ENCODE peak calls at places on chromosomes 1 and 21, in ten cellular contexts. G is CD4-positive, alpha-beta memory T cell; Q is dorsolateral prefrontal cortex; W is uterus; U is fibroblast of lung; L is small intestine; B is psoas muscle; N is cardiac muscle cell; E is kidney; J is prostate gland. D is an unnamed sample.

GRCh38 chr1:155591770-155592169 is 18.2 kb upstream of the MSTO1 start:
- DNase-seq in G (peak), Q (peak), W (no peak), U (peak), L (peak), B (no peak), N (peak), E (no peak), J (peak), D (no peak)

GRCh38 chr1:167564592-167564991 is 11.0 kb upstream of the CREG1 start:
- DNase-seq in G (no peak), Q (no peak), W (no peak), U (no peak), L (no peak), B (no peak), N (peak), E (no peak), J (no peak), D (no peak)

GRCh38 chr1:36089393-36090121 is 865 bp downstream of the ADPRS start:
- DNase-seq in G (no peak), Q (no peak), W (no peak), U (peak), L (peak), B (no peak), N (peak), E (no peak), J (no peak), D (no peak)

GRCh38 chr1:1398677-1399186 is 403 bp downstream of the CCNL2 start:
- DNase-seq in G (no peak), Q (no peak), W (no peak), U (no peak), L (no peak), B (no peak), N (no peak), E (no peak), J (no peak), D (no peak)

GRCh38 chr1:208681878-208682663 is 437.9 kb upstream of the PLXNA2 start:
- DNase-seq in G (no peak), Q (no peak), W (no peak), U (no peak), L (no peak), B (no peak), N (no peak), E (no peak), J (no peak), D (no peak)

GRCh38 chr1:59568158-59568935 is 246.4 kb upstream of the HOOK1 start:
- DNase-seq in G (no peak), Q (no peak), W (no peak), U (peak), L (no peak), B (no peak), N (peak), E (no peak), J (no peak), D (no peak)

GRCh38 chr1:47793563-47793962 is 203.6 kb downstream of the TRABD2B start:
- DNase-seq in G (no peak), Q (no peak), W (no peak), U (no peak), L (no peak), B (no peak), N (no peak), E (no peak), J (no peak), D (no peak)

GRCh38 chr1:58401991-58402390 is 144.5 kb downstream of the OMA1 start:
- DNase-seq in G (no peak), Q (peak), W (no peak), U (peak), L (no peak), B (no peak), N (peak), E (no peak), J (no peak), D (no peak)

GRCh38 chr1:7218210-7218832 is 433.1 kb downstream of the CAMTA1 start:
- DNase-seq in G (peak), Q (no peak), W (no peak), U (peak), L (peak), B (no peak), N (peak), E (no peak), J (no peak), D (no peak)

GRCh38 chr1:1425753-1426495 is 4.8 kb upstream of the ANKRD65 start:
- DNase-seq in G (no peak), Q (no peak), W (no peak), U (no peak), L (no peak), B (no peak), N (no peak), E (peak), J (no peak), D (no peak)

GRCh38 chr1:20124451-20125057 is 5.2 kb upstream of the PLA2G2D start:
- DNase-seq in G (no peak), Q (no peak), W (no peak), U (peak), L (peak), B (no peak), N (peak), E (no peak), J (peak), D (no peak)

GRCh38 chr21:32461503-32461902 is 49.0 kb downstream of the EVA1C start:
- DNase-seq in G (no peak), Q (no peak), W (no peak), U (no peak), L (no peak), B (no peak), N (no peak), E (no peak), J (no peak), D (no peak)

GRCh38 chr1:246032111-246032551 is 474.9 kb downstream of the SMYD3 start:
- DNase-seq in G (no peak), Q (peak), W (no peak), U (no peak), L (no peak), B (no peak), N (no peak), E (no peak), J (no peak), D (no peak)

GRCh38 chr1:67532452-67533216 is 102.4 kb upstream of the SERBP1 start:
- DNase-seq in G (peak), Q (peak), W (peak), U (peak), L (peak), B (no peak), N (peak), E (no peak), J (peak), D (peak)

GRCh38 chr1:163315773-163316374 is 5.9 kb upstream of the NUF2 start:
- DNase-seq in G (peak), Q (no peak), W (peak), U (peak), L (peak), B (no peak), N (peak), E (no peak), J (no peak), D (peak)

GRCh38 chr1:36350659-36351171 is 27.3 kb upstream of the EVA1B start:
- DNase-seq in G (peak), Q (no peak), W (no peak), U (peak), L (no peak), B (no peak), N (peak), E (peak), J (no peak), D (no peak)

GRCh38 chr1:3483801-3484444 is 29.5 kb downstream of the ARHGEF16 start:
- DNase-seq in G (peak), Q (no peak), W (no peak), U (no peak), L (peak), B (peak), N (peak), E (no peak), J (peak), D (peak)

GRCh38 chr1:209012443-209013196 is 570.9 kb upstream of the CAMK1G start:
- DNase-seq in G (no peak), Q (no peak), W (no peak), U (no peak), L (peak), B (no peak), N (no peak), E (no peak), J (no peak), D (no peak)

GRCh38 chr1:22053861-22054770 is 1.6 kb downstream of the CDC42 start:
- DNase-seq in G (no peak), Q (no peak), W (no peak), U (no peak), L (no peak), B (no peak), N (peak), E (no peak), J (no peak), D (no peak)

GRCh38 chr1:69710484-69710883 is 142.8 kb downstream of the LRRC7 start:
- DNase-seq in G (no peak), Q (no peak), W (no peak), U (no peak), L (no peak), B (no peak), N (peak), E (no peak), J (no peak), D (no peak)

GRCh38 chr21:43809853-43810504 is 20.6 kb downstream of the RRP1 start:
- DNase-seq in G (no peak), Q (no peak), W (no peak), U (no peak), L (no peak), B (no peak), N (no peak), E (peak), J (no peak), D (no peak)

GRCh38 chr1:63135174-63135512 is 187.2 kb upstream of the FOXD3 start:
- DNase-seq in G (no peak), Q (no peak), W (no peak), U (no peak), L (peak), B (no peak), N (no peak), E (no peak), J (no peak), D (no peak)

GRCh38 chr1:204711947-204712701 is 26.6 kb upstream of the LRRN2 start:
- DNase-seq in G (no peak), Q (no peak), W (no peak), U (no peak), L (peak), B (peak), N (no peak), E (no peak), J (no peak), D (no peak)

GRCh38 chr1:214636436-214636835 is 33.4 kb downstream of the CENPF start:
- DNase-seq in G (no peak), Q (peak), W (no peak), U (no peak), L (no peak), B (no peak), N (no peak), E (no peak), J (no peak), D (no peak)

GRCh38 chr21:46253610-46254124 is 25.1 kb upstream of the LSS start:
- DNase-seq in G (peak), Q (no peak), W (no peak), U (peak), L (peak), B (no peak), N (peak), E (no peak), J (no peak), D (no peak)

GRCh38 chr1:8687053-8687452 is 130.4 kb downstream of the RERE start:
- DNase-seq in G (no peak), Q (no peak), W (no peak), U (peak), L (peak), B (no peak), N (peak), E (no peak), J (no peak), D (peak)

GRCh38 chr1:194503209-194503608 is 1316.8 kb upstream of the B3GALT2 start:
- DNase-seq in G (no peak), Q (no peak), W (no peak), U (no peak), L (no peak), B (no peak), N (no peak), E (no peak), J (no peak), D (no peak)

GRCh38 chr1:9728451-9729295 is 77.1 kb downstream of the PIK3CD start:
- DNase-seq in G (peak), Q (peak), W (no peak), U (no peak), L (no peak), B (no peak), N (no peak), E (peak), J (no peak), D (no peak)

GRCh38 chr1:83033682-83034081 is 965.2 kb downstream of the TTLL7 start:
- DNase-seq in G (no peak), Q (no peak), W (no peak), U (peak), L (no peak), B (no peak), N (no peak), E (no peak), J (no peak), D (no peak)

GRCh38 chr1:218717611-218718010 is 372.5 kb downstream of the TGFB2 start:
- DNase-seq in G (no peak), Q (no peak), W (no peak), U (peak), L (no peak), B (no peak), N (peak), E (no peak), J (no peak), D (no peak)

GRCh38 chr1:56453016-56453721 is 126.2 kb downstream of the PLPP3 start:
- DNase-seq in G (no peak), Q (no peak), W (peak), U (no peak), L (no peak), B (no peak), N (no peak), E (no peak), J (no peak), D (no peak)

GRCh38 chr1:204971700-204972336 is 71.2 kb upstream of the CNTN2 start:
- DNase-seq in G (no peak), Q (no peak), W (no peak), U (peak), L (no peak), B (no peak), N (peak), E (no peak), J (no peak), D (no peak)

GRCh38 chr1:103106426-103107321 is 1.6 kb downstream of the COL11A1 start:
- DNase-seq in G (no peak), Q (no peak), W (peak), U (peak), L (peak), B (peak), N (peak), E (no peak), J (peak), D (no peak)

GRCh38 chr21:46483300-46484295 is 24.9 kb downstream of the DIP2A start:
- DNase-seq in G (no peak), Q (no peak), W (no peak), U (no peak), L (no peak), B (no peak), N (no peak), E (no peak), J (no peak), D (no peak)

GRCh38 chr1:206717237-206717989 is 32.7 kb downstream of the MAPKAPK2 start:
- DNase-seq in G (peak), Q (no peak), W (no peak), U (peak), L (peak), B (no peak), N (peak), E (no peak), J (no peak), D (no peak)
- H3K27ac ChIP-seq in G (peak), Q (no peak), W (no peak), U (no peak), L (peak), B (peak), N (peak), E (no peak), J (no peak), D (peak)

GRCh38 chr1:180156201-180156600 is 1.5 kb downstream of the QSOX1 start:
- DNase-seq in G (no peak), Q (no peak), W (no peak), U (peak), L (no peak), B (no peak), N (no peak), E (no peak), J (no peak), D (no peak)
- H3K27ac ChIP-seq in G (no peak), Q (peak), W (no peak), U (peak), L (peak), B (no peak), N (no peak), E (no peak), J (no peak), D (peak)

DNA sequence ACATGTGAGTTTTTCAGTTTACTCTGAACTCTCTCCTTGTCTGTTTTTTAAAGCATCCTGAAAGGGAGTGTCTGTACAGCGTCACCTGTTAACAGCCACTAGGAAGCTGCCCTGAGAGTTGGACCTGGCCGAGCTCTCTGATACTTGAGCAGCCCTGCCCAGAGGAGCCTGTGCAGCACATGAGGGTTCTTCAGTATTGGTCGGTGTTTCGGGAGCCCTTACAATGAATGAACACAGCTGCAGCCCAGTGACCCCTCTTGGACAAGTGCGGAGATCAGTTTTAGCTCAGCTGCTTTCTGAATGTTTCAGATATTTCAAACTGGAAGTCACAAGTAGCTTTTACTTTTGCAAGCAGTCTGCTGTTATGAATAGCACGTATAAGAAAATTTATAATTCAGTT is 39.2 kb downstream of the ADARB1 start:
- DNase-seq in G (no peak), Q (no peak), W (no peak), U (no peak), L (no peak), B (no peak), N (no peak), E (no peak), J (no peak), D (no peak)
- H3K27ac ChIP-seq in G (no peak), Q (no peak), W (no peak), U (no peak), L (no peak), B (no peak), N (peak), E (no peak), J (no peak), D (no peak)

GRCh38 chr1:158830904-158831507 is at the start of gene MNDA:
- DNase-seq in G (no peak), Q (no peak), W (no peak), U (no peak), L (no peak), B (no peak), N (no peak), E (no peak), J (no peak), D (no peak)
- H3K27ac ChIP-seq in G (no peak), Q (peak), W (no peak), U (no peak), L (no peak), B (peak), N (no peak), E (peak), J (no peak), D (peak)

DNA sequence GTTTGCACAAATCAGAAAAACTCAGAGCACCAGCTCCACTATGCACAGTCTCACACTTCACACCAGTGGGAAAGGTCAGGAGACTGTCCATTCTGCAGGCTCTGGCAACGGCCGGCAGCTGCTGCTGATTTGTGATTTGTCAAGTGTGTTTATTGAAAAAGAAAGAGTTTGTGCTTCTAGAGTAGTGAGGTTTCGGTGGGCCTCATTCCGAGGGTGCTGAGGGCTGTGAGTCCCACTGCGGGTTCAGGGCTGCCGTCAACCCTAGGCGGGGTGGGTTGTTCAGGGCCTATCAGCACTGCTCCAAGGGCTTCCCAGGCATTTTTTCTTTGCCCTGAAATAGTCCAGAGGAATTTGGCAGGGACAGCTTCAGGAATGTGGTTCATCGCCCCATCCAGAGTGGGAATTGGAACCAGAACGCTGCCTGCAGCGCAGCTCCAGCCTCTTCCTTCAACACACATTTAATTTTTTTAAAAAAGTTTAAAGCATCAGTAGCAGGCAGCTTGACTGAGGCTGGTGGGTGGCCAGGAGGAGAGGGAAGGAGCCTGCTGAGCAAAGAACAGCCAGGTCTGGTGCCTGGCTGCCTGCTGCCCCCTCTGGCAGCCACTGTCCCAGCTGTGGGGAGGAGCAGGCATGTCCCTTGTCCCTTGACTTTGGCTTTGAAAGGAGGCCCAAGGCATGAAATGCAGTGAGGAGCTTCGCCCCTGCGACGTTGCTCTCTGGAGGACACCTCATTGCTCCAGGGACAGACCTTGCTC is 19.7 kb downstream of the STUM start:
- DNase-seq in G (no peak), Q (no peak), W (peak), U (no peak), L (peak), B (peak), N (peak), E (peak), J (no peak), D (no peak)
- H3K27ac ChIP-seq in G (no peak), Q (peak), W (peak), U (no peak), L (no peak), B (no peak), N (peak), E (no peak), J (peak), D (no peak)